ENCODE peak calls at places on chromosome 15, in five cellular contexts. R is AG04450, V is tibial artery, H is bronchial epithelial cell, E is nephron progenitor cell. D is an unnamed sample.

GRCh38 chr15:71921191-71921590 is 110.8 kb downstream of the NR2E3 start:
- DNase-seq in R (no peak), H (peak; percentile 93), E (no peak), V (no peak), D (no peak)

GRCh38 chr15:38069506-38069905 is 135.1 kb downstream of the TMCO5A start:
- DNase-seq in R (no peak), H (peak; percentile 92), V (peak; percentile 70), E (no peak), D (no peak)

GRCh38 chr15:85316244-85316934 is 64.0 kb upstream of the AKAP13 start:
- DNase-seq in H (no peak), V (no peak), R (no peak), E (no peak), D (no peak)

GRCh38 chr15:42071717-42072116 is 22.6 kb downstream of the PLA2G4D start:
- DNase-seq in E (no peak), H (no peak), V (no peak), R (no peak), D (no peak)

GRCh38 chr15:65286069-65286703 is 497 bp downstream of the PARP16 start:
- DNase-seq in E (peak; percentile 67), R (no peak), H (peak; percentile 25), V (peak; percentile 74), D (no peak)

GRCh38 chr15:89735773-89736172 is 15.3 kb downstream of the MESP1 start:
- DNase-seq in V (no peak), E (no peak), H (no peak), R (no peak), D (no peak)

GRCh38 chr15:42826251-42826890 is 89.4 kb upstream of the CDAN1 start:
- DNase-seq in R (no peak), H (peak; percentile 90), V (no peak), E (no peak), D (no peak)

GRCh38 chr15:78642341-78642740 is 1.3 kb upstream of the CHRNB4 start:
- DNase-seq in H (no peak), E (no peak), V (no peak), R (no peak), D (no peak)

GRCh38 chr15:78104566-78105500 is 12.5 kb downstream of the SH2D7 start:
- DNase-seq in V (no peak), H (no peak), R (no peak), E (no peak), D (no peak)

GRCh38 chr15:57718309-57718708 is 11.8 kb downstream of the POLR2M start:
- DNase-seq in H (no peak), R (no peak), E (no peak), V (no peak), D (no peak)

GRCh38 chr15:75389791-75390382 is 21.5 kb upstream of the MAN2C1 start:
- DNase-seq in V (no peak), E (no peak), R (no peak), H (no peak), D (no peak)

GRCh38 chr15:22258402-22259150 is 178.2 kb downstream of the OR4M2 start:
- DNase-seq in H (no peak), V (no peak), R (no peak), E (no peak), D (no peak)

GRCh38 chr15:80550219-80550909 is 144.7 kb upstream of the ABHD17C start:
- DNase-seq in V (no peak), H (peak; percentile 84), E (no peak), R (peak; percentile 88), D (no peak)

GRCh38 chr15:85179700-85180099 is 198.0 kb downstream of the PDE8A start:
- DNase-seq in V (no peak), R (no peak), H (no peak), E (no peak), D (no peak)

GRCh38 chr15:34644061-34644460 is 60.6 kb upstream of the GOLGA8B start:
- DNase-seq in H (peak; percentile 79), R (peak; percentile 84), V (no peak), E (no peak), D (no peak)

GRCh38 chr15:43799209-43799944 is 643 bp downstream of the SERINC4 start:
- DNase-seq in E (no peak), R (no peak), V (no peak), H (no peak), D (no peak)

GRCh38 chr15:85331666-85332261 is 48.6 kb upstream of the AKAP13 start:
- DNase-seq in H (no peak), V (no peak), E (peak; percentile 21), R (no peak), D (no peak)

GRCh38 chr15:56804908-56805307 is 71.6 kb upstream of the ZNF280D start:
- DNase-seq in R (no peak), E (no peak), V (no peak), H (no peak), D (no peak)

GRCh38 chr15:72176743-72177142 is 20.8 kb downstream of the GRAMD2A start:
- DNase-seq in E (no peak), R (no peak), V (no peak), H (no peak), D (no peak)

GRCh38 chr15:52337198-52337853 is 41.7 kb upstream of the MYO5C start:
- DNase-seq in R (no peak), H (peak; percentile 89), E (no peak), V (no peak), D (no peak)

GRCh38 chr15:82943176-82943575 is 9.3 kb downstream of the HOMER2 start:
- DNase-seq in E (no peak), V (no peak), H (peak; percentile 36), R (no peak), D (no peak)

GRCh38 chr15:60091150-60091549 is 87.0 kb downstream of the FOXB1 start:
- DNase-seq in V (no peak), H (peak; percentile 99), R (peak; percentile 34), E (no peak), D (no peak)

GRCh38 chr15:69298697-69299441 is at the start of gene PAQR5:
- DNase-seq in R (no peak), H (no peak), E (peak; percentile 63), V (peak; percentile 61), D (no peak)

GRCh38 chr15:79035111-79035601 is 55.4 kb downstream of the RASGRF1 start:
- DNase-seq in R (no peak), E (peak; percentile 27), H (peak; percentile 48), V (no peak), D (no peak)

GRCh38 chr15:98727115-98728040 is 79.0 kb downstream of the IGF1R start:
- DNase-seq in R (peak; percentile 79), E (peak; percentile 72), V (peak; percentile 95), H (peak; percentile 88), D (peak; percentile 65)

GRCh38 chr15:73015493-73015892 is 36.8 kb upstream of the NEO1 start:
- DNase-seq in R (no peak), V (no peak), E (no peak), H (no peak), D (no peak)

GRCh38 chr15:77510066-77511044 is 89.7 kb downstream of the HMG20A start:
- DNase-seq in H (no peak), V (peak; percentile 38), E (no peak), R (no peak), D (no peak)

GRCh38 chr15:83053151-83053550 is 13.9 kb downstream of the BTBD1 start:
- DNase-seq in E (no peak), H (peak; percentile 74), R (no peak), V (no peak), D (no peak)

GRCh38 chr15:68497206-68497910 is 65.4 kb upstream of the ITGA11 start:
- DNase-seq in E (no peak), H (no peak), R (no peak), V (no peak), D (no peak)

GRCh38 chr15:44207643-44208042 is 12.6 kb upstream of the FRMD5 start:
- DNase-seq in E (no peak), H (peak; percentile 77), V (no peak), R (peak; percentile 57), D (no peak)

GRCh38 chr15:40441012-40441735 is 421 bp downstream of the BAHD1 start:
- DNase-seq in H (no peak), R (no peak), E (peak; percentile 77), V (no peak), D (no peak)

GRCh38 chr15:71337197-71337845 is 222.1 kb downstream of the THSD4 start:
- DNase-seq in H (peak; percentile 98), E (no peak), R (no peak), V (no peak), D (no peak)

GRCh38 chr15:62391565-62392262 is 226.6 kb upstream of the C2CD4B start:
- DNase-seq in V (peak; percentile 77), E (peak; percentile 65), H (no peak), R (no peak), D (no peak)

GRCh38 chr15:48641416-48641815 is 4.1 kb downstream of the FBN1 start:
- DNase-seq in V (no peak), H (peak; percentile 29), E (no peak), R (no peak), D (no peak)
- TF ChIP-seq CTCF in V (peak; percentile 26), H (peak; percentile 41), E (no peak), R (peak; percentile 36), D (no peak)

GRCh38 chr15:29612701-29613100 is 209.6 kb downstream of the TJP1 start:
- DNase-seq in R (no peak), E (no peak), V (no peak), H (no peak), D (no peak)

GRCh38 chr15:29612096-29612495 is 210.2 kb downstream of the TJP1 start:
- DNase-seq in H (no peak), R (peak; percentile 26), E (no peak), V (no peak), D (no peak)

GRCh38 chr15:29615791-29616190 is 206.5 kb downstream of the TJP1 start:
- DNase-seq in E (no peak), R (no peak), H (no peak), V (no peak), D (no peak)

GRCh38 chr15:29616512-29616911 is 205.8 kb downstream of the TJP1 start:
- DNase-seq in H (peak; percentile 8), V (no peak), R (no peak), E (no peak), D (no peak)

DNA sequence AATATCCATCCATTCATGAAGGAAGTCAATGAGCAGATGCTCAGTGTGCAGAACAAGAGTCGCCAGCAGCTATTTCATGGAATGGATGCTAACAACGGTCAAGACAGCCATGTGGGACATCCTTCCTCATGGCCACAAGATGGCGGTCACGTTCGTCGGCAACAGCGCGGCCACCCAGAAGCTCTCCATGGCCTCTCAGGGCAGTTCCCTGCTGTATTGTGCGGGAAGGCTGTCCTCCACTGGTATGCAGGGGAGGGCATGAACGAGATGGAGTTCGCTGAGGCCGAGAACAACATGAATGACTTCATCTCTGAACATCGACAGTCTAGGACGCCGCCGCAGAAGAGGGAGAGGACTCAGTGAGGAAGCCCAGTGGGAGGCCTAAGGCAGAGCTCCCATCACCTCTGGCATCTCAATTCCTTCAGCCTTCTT is 208.3 kb downstream of the TJP1 start:
- DNase-seq in V (no peak), R (no peak), H (no peak), E (no peak), D (no peak)
- TF ChIP-seq CTCF in V (no peak), R (no peak), H (peak; percentile 16), E (peak; percentile 15), D (no peak)

GRCh38 chr15:100383302-100384107 is 41.7 kb upstream of the ADAMTS17 start:
- DNase-seq in R (no peak), H (peak; percentile 34), E (no peak), V (no peak), D (no peak)
- TF ChIP-seq CTCF in R (peak; percentile 8), H (peak; percentile 57), E (peak; percentile 38), V (peak; percentile 41), D (no peak)

GRCh38 chr15:100653608-100654007 is 51.2 kb downstream of the ASB7 start:
- DNase-seq in E (no peak), R (no peak), H (no peak), V (no peak), D (no peak)

GRCh38 chr15:100650685-100651084 is 48.3 kb downstream of the ASB7 start:
- DNase-seq in E (no peak), V (no peak), R (no peak), H (no peak), D (no peak)

GRCh38 chr15:100651253-100651652 is 48.9 kb downstream of the ASB7 start:
- DNase-seq in E (no peak), R (no peak), V (no peak), H (no peak), D (no peak)
- TF ChIP-seq CTCF in E (no peak), R (no peak), V (no peak), H (no peak), D (no peak)

D was measured in omental fat pad.